ENCODE peak calls at places on chromosomes 13 and 19, in four cellular contexts. One of them, this sample, is unnamed.

GRCh38 chr13:39855236-39855635 is 199.8 kb downstream of the COG6 start:
- DNase-seq in HepG2: no peak
- DNase-seq in GM12878: no peak
- DNase-seq in K562: no peak
- DNase-seq in this sample: no peak

GRCh38 chr19:29945433-29945832 is 3.4 kb downstream of the URI1 start:
- DNase-seq in HepG2: no peak
- DNase-seq in GM12878: no peak
- DNase-seq in K562: no peak
- DNase-seq in this sample: no peak

GRCh38 chr13:79935121-79935520 is 405.8 kb downstream of the SPRY2 start:
- DNase-seq in HepG2: no peak
- DNase-seq in GM12878: no peak
- DNase-seq in K562: no peak
- DNase-seq in this sample: no peak

GRCh38 chr13:76856141-76856571 is 30.0 kb downstream of the KCTD12 start:
- DNase-seq in HepG2: no peak
- DNase-seq in GM12878: no peak
- DNase-seq in K562: no peak
- DNase-seq in this sample: no peak

GRCh38 chr19:50333235-50333736 is 4.1 kb upstream of the KCNC3 start:
- DNase-seq in HepG2: peak; percentile 72
- DNase-seq in GM12878: peak; percentile 82
- DNase-seq in K562: peak; percentile 89
- DNase-seq in this sample: peak; percentile 94

GRCh38 chr19:48436586-48436985 is 9.2 kb upstream of the GRWD1 start:
- DNase-seq in HepG2: no peak
- DNase-seq in GM12878: no peak
- DNase-seq in K562: no peak
- DNase-seq in this sample: no peak

GRCh38 chr19:52171321-52172169 is at the start of gene ZNF836:
- DNase-seq in HepG2: peak; percentile 56
- DNase-seq in GM12878: peak; percentile 51
- DNase-seq in K562: peak; percentile 72
- DNase-seq in this sample: peak; percentile 95

GRCh38 chr13:104580931-104581330 is 1514.7 kb upstream of the SLC10A2 start:
- DNase-seq in HepG2: no peak
- DNase-seq in GM12878: no peak
- DNase-seq in K562: no peak
- DNase-seq in this sample: no peak

GRCh38 chr13:98930014-98930625 is 47.7 kb downstream of the DOCK9 start:
- DNase-seq in HepG2: no peak
- DNase-seq in GM12878: no peak
- DNase-seq in K562: no peak
- DNase-seq in this sample: no peak

GRCh38 chr13:39105110-39105509 is 66.9 kb downstream of the NHLRC3 start:
- DNase-seq in HepG2: no peak
- DNase-seq in GM12878: no peak
- DNase-seq in K562: no peak
- DNase-seq in this sample: no peak

GRCh38 chr13:94620286-94620896 is 18.7 kb downstream of the GPR180 start:
- DNase-seq in HepG2: peak; percentile 39
- DNase-seq in GM12878: no peak
- DNase-seq in K562: peak; percentile 30
- DNase-seq in this sample: peak; percentile 48

GRCh38 chr13:48251616-48252081 is 18.6 kb downstream of the ITM2B start:
- DNase-seq in HepG2: no peak
- DNase-seq in GM12878: no peak
- DNase-seq in K562: no peak
- DNase-seq in this sample: no peak

GRCh38 chr19:55640577-55641375 is at the start of gene ZNF580:
- DNase-seq in HepG2: peak; percentile 40
- DNase-seq in GM12878: no peak
- DNase-seq in K562: peak; percentile 86
- DNase-seq in this sample: peak; percentile 61

GRCh38 chr13:59416561-59416960 is 747.2 kb downstream of the DIAPH3 start:
- DNase-seq in HepG2: no peak
- DNase-seq in GM12878: no peak
- DNase-seq in K562: no peak
- DNase-seq in this sample: no peak

GRCh38 chr13:67230243-67230773 is at the start of gene PCDH9:
- DNase-seq in HepG2: peak; percentile 80
- DNase-seq in GM12878: peak; percentile 15
- DNase-seq in K562: peak; percentile 90
- DNase-seq in this sample: peak; percentile 94

GRCh38 chr13:23901365-23901764 is 4.1 kb upstream of the C1QTNF9B start:
- DNase-seq in HepG2: no peak
- DNase-seq in GM12878: no peak
- DNase-seq in K562: no peak
- DNase-seq in this sample: no peak

GRCh38 chr13:100382787-100383186 is 205.8 kb downstream of the GGACT start:
- DNase-seq in HepG2: no peak
- DNase-seq in GM12878: no peak
- DNase-seq in K562: no peak
- DNase-seq in this sample: no peak

GRCh38 chr13:99162543-99162942 is 38.1 kb upstream of the UBAC2 start:
- DNase-seq in HepG2: no peak
- DNase-seq in GM12878: no peak
- DNase-seq in K562: no peak
- DNase-seq in this sample: no peak

GRCh38 chr13:32234914-32235313 is 80.2 kb downstream of the ZAR1L start:
- DNase-seq in HepG2: no peak
- DNase-seq in GM12878: no peak
- DNase-seq in K562: no peak
- DNase-seq in this sample: no peak

GRCh38 chr13:109610517-109610916 is 175.9 kb downstream of the IRS2 start:
- DNase-seq in HepG2: no peak
- DNase-seq in GM12878: no peak
- DNase-seq in K562: peak; percentile 12
- DNase-seq in this sample: peak; percentile 56

GRCh38 chr19:47371269-47371668 is 22.2 kb downstream of the DHX34 start:
- DNase-seq in HepG2: no peak
- DNase-seq in GM12878: no peak
- DNase-seq in K562: no peak
- DNase-seq in this sample: no peak

GRCh38 chr13:27466513-27466912 is 16.1 kb upstream of the MTIF3 start:
- DNase-seq in HepG2: no peak
- DNase-seq in GM12878: no peak
- DNase-seq in K562: no peak
- DNase-seq in this sample: no peak

GRCh38 chr19:44576843-44577565 is 36.4 kb upstream of the IGSF23 start:
- DNase-seq in HepG2: peak; percentile 65
- DNase-seq in GM12878: no peak
- DNase-seq in K562: peak; percentile 41
- DNase-seq in this sample: peak; percentile 64

GRCh38 chr13:51874651-51875050 is 12.9 kb downstream of the CCDC70 start:
- DNase-seq in HepG2: no peak
- DNase-seq in GM12878: no peak
- DNase-seq in K562: no peak
- DNase-seq in this sample: no peak

GRCh38 chr19:280541-281007 is 10.6 kb downstream of the PLPP2 start:
- DNase-seq in HepG2: no peak
- DNase-seq in GM12878: no peak
- DNase-seq in K562: no peak
- DNase-seq in this sample: no peak

GRCh38 chr19:47005164-47005641 is 14.4 kb upstream of the NPAS1 start:
- DNase-seq in HepG2: peak; percentile 30
- DNase-seq in GM12878: no peak
- DNase-seq in K562: peak; percentile 25
- DNase-seq in this sample: no peak

GRCh38 chr19:39277598-39277997 is 9.4 kb downstream of the IFNL2 start:
- DNase-seq in HepG2: peak; percentile 77
- DNase-seq in GM12878: no peak
- DNase-seq in K562: no peak
- DNase-seq in this sample: no peak

GRCh38 chr19:29620931-29621351 is 14.9 kb downstream of the POP4 start:
- DNase-seq in HepG2: no peak
- DNase-seq in GM12878: no peak
- DNase-seq in K562: no peak
- DNase-seq in this sample: no peak

GRCh38 chr13:24141333-24141910 is 19.1 kb upstream of the SPATA13 start:
- DNase-seq in HepG2: no peak
- DNase-seq in GM12878: no peak
- DNase-seq in K562: no peak
- DNase-seq in this sample: no peak

GRCh38 chr19:44764975-44765948 is 12.4 kb upstream of the CBLC start:
- DNase-seq in HepG2: peak; percentile 91
- DNase-seq in GM12878: no peak
- DNase-seq in K562: no peak
- DNase-seq in this sample: no peak

GRCh38 chr19:16834747-16835146 is 5.5 kb downstream of the SIN3B start:
- DNase-seq in HepG2: no peak
- DNase-seq in GM12878: no peak
- DNase-seq in K562: no peak
- DNase-seq in this sample: no peak

GRCh38 chr19:38072776-38073411 is 151.1 kb downstream of the DPF1 start:
- DNase-seq in HepG2: no peak
- DNase-seq in GM12878: no peak
- DNase-seq in K562: no peak
- DNase-seq in this sample: no peak

GRCh38 chr13:72643339-72643989 is 84.0 kb downstream of the MZT1 start:
- DNase-seq in HepG2: peak; percentile 41
- DNase-seq in GM12878: no peak
- DNase-seq in K562: peak; percentile 13
- DNase-seq in this sample: peak; percentile 52

GRCh38 chr19:52648336-52648990 is 10.3 kb upstream of the ZNF83 start:
- DNase-seq in HepG2: no peak
- DNase-seq in GM12878: no peak
- DNase-seq in K562: no peak
- DNase-seq in this sample: no peak

GRCh38 chr19:30059741-30060140 is 117.7 kb downstream of the URI1 start:
- DNase-seq in HepG2: no peak
- DNase-seq in GM12878: no peak
- DNase-seq in K562: no peak
- DNase-seq in this sample: no peak

GRCh38 chr19:29259867-29260281 is 46.9 kb upstream of the UQCRFS1 start:
- DNase-seq in HepG2: no peak
- DNase-seq in GM12878: no peak
- DNase-seq in K562: no peak
- DNase-seq in this sample: no peak

GRCh38 chr19:9934132-9934950 is 2.0 kb downstream of the OLFM2 start:
- DNase-seq in HepG2: peak; percentile 40
- DNase-seq in GM12878: no peak
- DNase-seq in K562: peak; percentile 94
- DNase-seq in this sample: peak; percentile 96

GRCh38 chr19:47271949-47272348 is 2.7 kb upstream of the INAFM1 start:
- DNase-seq in HepG2: no peak
- DNase-seq in GM12878: no peak
- DNase-seq in K562: no peak
- DNase-seq in this sample: no peak

GRCh38 chr13:110916671-110917142 is 1.8 kb upstream of the ANKRD10 start:
- DNase-seq in HepG2: no peak
- DNase-seq in GM12878: no peak
- DNase-seq in K562: no peak
- DNase-seq in this sample: no peak
- TF ChIP-seq SP1 in HepG2: no peak
- TF ChIP-seq SP1 in GM12878: no peak
- TF ChIP-seq SP1 in K562: no peak
- TF ChIP-seq SP1 in this sample: no peak

DNA sequence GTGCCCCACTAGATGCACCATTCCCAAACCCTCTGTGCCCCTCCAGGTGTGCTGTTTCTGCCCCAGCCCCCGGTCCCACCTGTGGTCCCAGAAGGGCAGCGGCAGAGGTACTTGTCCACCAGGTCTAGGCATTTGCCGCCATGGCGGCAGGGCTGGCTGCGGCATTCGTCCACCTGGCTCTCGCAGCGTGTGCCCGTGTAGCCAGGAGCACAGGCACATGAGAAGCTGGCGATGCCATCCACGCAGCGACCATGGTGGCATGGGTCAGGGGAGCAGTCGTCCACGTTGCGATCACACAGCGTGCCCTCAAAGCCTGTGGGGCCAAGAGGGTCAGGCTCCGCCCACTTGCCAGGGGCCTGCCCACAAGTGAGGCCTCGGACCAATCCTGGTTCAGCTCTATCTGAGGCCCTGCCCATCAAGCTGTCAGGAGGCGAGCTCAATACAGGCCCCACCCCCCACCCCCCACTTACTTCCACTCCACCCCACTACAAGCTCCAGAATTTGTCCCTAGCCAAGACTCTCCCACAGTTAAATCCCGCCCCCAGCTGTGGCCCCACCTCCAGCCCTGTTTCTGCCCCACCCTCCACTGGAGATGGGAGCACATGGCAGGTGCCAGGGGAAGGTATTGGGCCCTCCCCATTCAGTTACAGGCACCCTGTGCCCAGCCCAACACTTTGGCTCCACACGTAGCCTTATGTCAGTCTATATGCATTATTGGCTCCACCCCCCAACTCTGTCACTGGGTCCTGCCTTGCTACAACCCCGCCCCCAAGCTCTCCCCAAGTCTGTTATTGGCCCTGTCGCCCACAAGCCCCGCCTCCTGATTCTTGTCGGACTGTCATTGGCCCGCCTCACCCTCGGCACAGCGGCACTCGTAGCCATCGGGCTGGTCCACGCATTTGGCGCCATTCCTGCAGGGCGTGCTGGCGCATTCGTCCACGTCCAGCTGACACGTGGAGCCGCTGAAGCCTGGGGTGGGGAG is 13.5 kb downstream of the NOTCH3 start:
- DNase-seq in HepG2: no peak
- DNase-seq in GM12878: no peak
- DNase-seq in K562: peak; percentile 73
- DNase-seq in this sample: peak; percentile 61
- TF ChIP-seq NR2C2 in HepG2: no peak
- TF ChIP-seq NR2C2 in GM12878: no peak
- TF ChIP-seq NR2C2 in K562: no peak
- TF ChIP-seq NR2C2 in this sample: no peak

GRCh38 chr19:14889994-14890393 is 4.1 kb upstream of the OR7A17 start:
- DNase-seq in HepG2: no peak
- DNase-seq in GM12878: no peak
- DNase-seq in K562: no peak
- DNase-seq in this sample: no peak
- TF ChIP-seq SP1 in HepG2: no peak
- TF ChIP-seq SP1 in GM12878: no peak
- TF ChIP-seq SP1 in K562: no peak
- TF ChIP-seq SP1 in this sample: no peak

GRCh38 chr13:50646070-50646469 is 197.4 kb downstream of the DLEU7 start:
- DNase-seq in HepG2: no peak
- DNase-seq in GM12878: no peak
- DNase-seq in K562: no peak
- DNase-seq in this sample: no peak
- TF ChIP-seq NR2C2 in HepG2: no peak
- TF ChIP-seq NR2C2 in GM12878: no peak
- TF ChIP-seq NR2C2 in K562: no peak
- TF ChIP-seq NR2C2 in this sample: no peak